ENCODE peak calls at places on chromosome 1, in eight cellular contexts. P is central memory CD4-positive, alpha-beta T cell; K is COR-L47; R is activated T-helper 1 cell treated with Interleukin-2 at 50 U/mL for 16 hours; F is HTR-8/SVneo; I is stimulated activated CD4-positive, alpha-beta T cell treated with anti-CD3 and anti-CD28 coated beads, TNF-alpha, amount 100 ng/mL, for 24 hours; B is CD4-positive, alpha-beta memory T cell; Q is substantia nigra. N is an unnamed sample.

GRCh38 chr1:150560011-150560438 is 10.8 kb downstream of the ADAMTSL4 start:
- DNase-seq in P (peak; percentile 68), K (peak; percentile 59), R (peak; percentile 48), F (peak; percentile 63), I (peak; percentile 70), B (peak; percentile 79), Q (peak; percentile 44), N (peak; percentile 67)

GRCh38 chr1:26159113-26160039 is 497 bp downstream of the FAM110D start:
- DNase-seq in P (no peak), K (no peak), R (no peak), F (no peak), I (no peak), B (no peak), Q (no peak), N (no peak)

GRCh38 chr1:39751595-39751994 is 12.9 kb downstream of the PPIE start:
- DNase-seq in P (no peak), K (no peak), R (no peak), F (no peak), I (no peak), B (no peak), Q (no peak), N (no peak)

GRCh38 chr1:37676281-37677243 is 15.8 kb upstream of the CDCA8 start:
- DNase-seq in P (no peak), K (no peak), R (no peak), F (no peak), I (no peak), B (no peak), Q (peak; percentile 12), N (no peak)

GRCh38 chr1:44786138-44786840 is 1.7 kb downstream of the BEST4 start:
- DNase-seq in P (peak; percentile 76), K (peak; percentile 3), R (peak; percentile 65), F (no peak), I (peak; percentile 57), B (peak; percentile 72), Q (peak; percentile 43), N (peak; percentile 75)

GRCh38 chr1:182183606-182184005 is 122.1 kb upstream of the ZNF648 start:
- DNase-seq in P (no peak), K (no peak), R (no peak), F (no peak), I (no peak), B (no peak), Q (no peak), N (no peak)

GRCh38 chr1:17215545-17215890 is 10.6 kb downstream of the PADI1 start:
- DNase-seq in P (no peak), K (no peak), R (no peak), F (no peak), I (no peak), B (no peak), Q (no peak), N (no peak)

GRCh38 chr1:37862330-37862729 is 2.9 kb upstream of the MTF1 start:
- DNase-seq in P (no peak), K (no peak), R (no peak), F (no peak), I (no peak), B (no peak), Q (no peak), N (no peak)

GRCh38 chr1:53971718-53972117 is 25.6 kb downstream of the LRRC42 start:
- DNase-seq in P (no peak), K (no peak), R (no peak), F (no peak), I (no peak), B (no peak), Q (no peak), N (no peak)

N was measured in naive thymus-derived CD4-positive, alpha-beta T cell.